ENCODE peak calls at places on chromosomes 5 and 9, in seven cellular contexts. O is endodermal cell; I is effector memory CD8-positive, alpha-beta T cell; T is stimulated activated CD4-positive, alpha-beta T cell treated with anti-CD3 and anti-CD28 coated beads, TNF-alpha, amount 100 ng/mL, for 4 hours; D is HCT116; B is psoas muscle; U is GM13977. M is an unnamed sample.

GRCh38 chr5:171422902-171423663 is 3.6 kb downstream of the FGF18 start:
- DNase-seq in U (no peak), D (no peak), I (no peak), O (peak; percentile 70), B (no peak), T (no peak), M (peak; percentile 77)

GRCh38 chr5:168931638-168932345 is 352.6 kb upstream of the PANK3 start:
- DNase-seq in O (no peak), U (no peak), I (no peak), B (no peak), D (no peak), T (no peak), M (no peak)

GRCh38 chr5:139402561-139403158 is 1.2 kb downstream of the SPATA24 start:
- DNase-seq in O (peak; percentile 88), D (peak; percentile 19), T (no peak), I (no peak), B (peak; percentile 32), U (no peak), M (peak; percentile 85)

GRCh38 chr5:124677999-124678385 is 68.4 kb downstream of the ZNF608 start:
- DNase-seq in T (no peak), I (no peak), O (no peak), U (no peak), D (no peak), B (no peak), M (no peak)

GRCh38 chr5:116044073-116044472 is 11.8 kb downstream of the ARL14EPL start:
- DNase-seq in B (no peak), T (no peak), I (no peak), D (no peak), O (no peak), U (no peak), M (no peak)

GRCh38 chr9:111153973-111154590 is 115.8 kb upstream of the LPAR1 start:
- DNase-seq in I (no peak), O (no peak), U (no peak), D (no peak), T (no peak), B (no peak), M (no peak)

GRCh38 chr9:121269030-121269887 is 1.3 kb downstream of the GSN start:
- DNase-seq in T (no peak), B (peak; percentile 50), D (no peak), I (no peak), U (no peak), O (peak; percentile 71), M (peak; percentile 57)

GRCh38 chr5:13695076-13695712 is 249.3 kb downstream of the DNAH5 start:
- DNase-seq in B (no peak), U (no peak), D (no peak), O (no peak), T (no peak), I (no peak), M (no peak)

GRCh38 chr5:34476941-34477565 is 179.1 kb upstream of the RAI14 start:
- DNase-seq in U (no peak), D (no peak), O (no peak), T (no peak), I (no peak), B (no peak), M (no peak)

GRCh38 chr5:154162475-154163217 is 27.9 kb upstream of the GALNT10 start:
- DNase-seq in D (no peak), U (no peak), O (peak; percentile 45), B (no peak), I (no peak), T (no peak), M (no peak)

GRCh38 chr5:123806644-123807043 is 294.7 kb downstream of the CSNK1G3 start:
- DNase-seq in D (no peak), O (no peak), U (no peak), I (no peak), B (no peak), T (no peak), M (no peak)

GRCh38 chr5:40826778-40827478 is 8.1 kb downstream of the RPL37 start:
- DNase-seq in D (no peak), O (no peak), U (no peak), I (no peak), T (no peak), B (no peak), M (no peak)

GRCh38 chr9:122900791-122901190 is 4.4 kb downstream of the RC3H2 start:
- DNase-seq in I (no peak), O (no peak), D (no peak), B (no peak), T (no peak), U (peak; percentile 36), M (no peak)

GRCh38 chr9:77598510-77598909 is 49.6 kb downstream of the GNA14 start:
- DNase-seq in U (no peak), D (no peak), O (no peak), I (no peak), T (no peak), B (no peak), M (no peak)

GRCh38 chr5:10602031-10602806 is 38.3 kb downstream of the ANKRD33B start:
- DNase-seq in T (no peak), D (no peak), O (peak; percentile 42), U (no peak), I (no peak), B (no peak), M (no peak)

GRCh38 chr5:14416709-14417108 is 164.9 kb upstream of the OTULINL start:
- DNase-seq in U (no peak), B (no peak), O (peak; percentile 72), T (no peak), D (no peak), I (no peak), M (peak; percentile 47)

GRCh38 chr5:100311811-100312210 is 223.4 kb upstream of the FAM174A start:
- DNase-seq in T (no peak), U (no peak), D (no peak), O (no peak), I (no peak), B (no peak), M (no peak)

GRCh38 chr5:10703676-10704075 is 57.4 kb downstream of the DAP start:
- DNase-seq in U (no peak), I (no peak), B (no peak), O (no peak), D (no peak), T (no peak), M (no peak)

GRCh38 chr5:108727154-108727638 is 20.5 kb upstream of the FER start:
- DNase-seq in U (peak; percentile 9), B (no peak), I (no peak), O (no peak), T (no peak), D (no peak), M (peak; percentile 22)

GRCh38 chr9:6827370-6827949 is 69.7 kb downstream of the KDM4C start:
- DNase-seq in D (peak; percentile 15), U (peak; percentile 60), B (no peak), T (no peak), I (peak; percentile 7), O (peak; percentile 85), M (peak; percentile 67)

GRCh38 chr5:59584858-59585846 is 308.4 kb downstream of the PDE4D start:
- DNase-seq in I (no peak), O (no peak), B (peak; percentile 82), D (no peak), U (no peak), T (no peak), M (no peak)

GRCh38 chr9:20570756-20571155 is 51.5 kb downstream of the MLLT3 start:
- DNase-seq in O (no peak), U (no peak), D (no peak), T (no peak), I (no peak), B (no peak), M (no peak)

GRCh38 chr5:143041972-143042770 is 272.0 kb downstream of the ARHGAP26 start:
- DNase-seq in U (no peak), D (no peak), B (peak; percentile 53), T (no peak), I (no peak), O (no peak), M (no peak)

GRCh38 chr9:16143947-16144890 is 591.4 kb downstream of the CCDC171 start:
- DNase-seq in I (no peak), B (no peak), O (no peak), T (no peak), D (no peak), U (no peak), M (no peak)

GRCh38 chr5:32379421-32379820 is 65.1 kb downstream of the ZFR start:
- DNase-seq in U (no peak), O (no peak), B (no peak), T (no peak), D (no peak), I (no peak), M (no peak)

GRCh38 chr5:54518146-54519082 is 855 bp downstream of the SNX18 start:
- DNase-seq in D (no peak), T (peak; percentile 40), O (peak; percentile 82), I (peak; percentile 57), B (peak; percentile 77), U (peak; percentile 77), M (peak; percentile 72)

GRCh38 chr5:127702913-127703575 is at the start of gene CCDC192:
- DNase-seq in D (no peak), O (no peak), U (no peak), T (no peak), B (no peak), I (no peak), M (no peak)